ENCODE peak calls at places on chromosomes 7 and 10, in five cellular contexts. L, T, X, V and W are unnamed samples. For H3K27me3, the result is how much of the 10 kb centered on the place peaks cover.

GRCh38 chr7:5549096-5549896 is 125.7 kb upstream of the TNRC18 start:
- DNase-seq in L (peak), X (peak), V (peak), T (peak), W (peak)

GRCh38 chr7:17677408-17677807 is 262.9 kb downstream of the SNX13 start:
- DNase-seq in L (no peak), X (peak), T (peak), V (no peak), W (peak)

GRCh38 chr10:32922164-32922563 is 35.9 kb downstream of the ITGB1 start:
- DNase-seq in T (no peak), L (no peak), X (no peak), V (no peak), W (no peak)

GRCh38 chr7:27245798-27246691 is 3.4 kb downstream of the EVX1 start:
- DNase-seq in V (no peak), T (no peak), L (peak), X (no peak), W (no peak)

GRCh38 chr10:98320476-98321202 is 52.6 kb upstream of the LOXL4 start:
- DNase-seq in T (no peak), X (no peak), L (no peak), V (no peak), W (no peak)

GRCh38 chr7:61576-62360 is 130.6 kb upstream of the FAM20C start:
- DNase-seq in X (no peak), L (no peak), T (no peak), V (no peak), W (no peak)

GRCh38 chr10:31771345-31771831 is 157.2 kb downstream of the ARHGAP12 start:
- DNase-seq in L (no peak), X (peak), T (peak), V (no peak), W (no peak)

GRCh38 chr10:132504501-132505272 is 32.9 kb upstream of the INPP5A start:
- DNase-seq in L (no peak), T (no peak), V (no peak), X (no peak), W (no peak)

GRCh38 chr10:118108194-118109026 is 61.7 kb upstream of the RAB11FIP2 start:
- DNase-seq in T (peak), X (no peak), L (no peak), V (no peak), W (peak)

GRCh38 chr10:132418520-132419416 is 21.8 kb downstream of the PWWP2B start:
- DNase-seq in L (peak), X (no peak), V (peak), T (peak), W (no peak)

GRCh38 chr7:144814326-144814725 is 21.5 kb downstream of the TPK1 start:
- DNase-seq in T (no peak), X (no peak), L (no peak), V (no peak), W (no peak)

GRCh38 chr10:60473557-60473956 is 83.9 kb upstream of the ANK3 start:
- DNase-seq in X (no peak), T (no peak), V (peak), L (no peak), W (no peak)

GRCh38 chr10:34666008-34666700 is 148.9 kb downstream of the PARD3 start:
- DNase-seq in L (peak), V (peak), T (peak), X (peak), W (peak)

GRCh38 chr10:72981882-72982529 is 27.4 kb upstream of the PLA2G12B start:
- DNase-seq in T (no peak), L (no peak), X (no peak), V (no peak), W (peak)

GRCh38 chr10:36591436-36591835 is 534.0 kb upstream of the ANKRD30A start:
- DNase-seq in X (no peak), T (no peak), L (no peak), V (no peak), W (peak)

GRCh38 chr7:129790136-129790535 is 162.6 kb downstream of the UBE2H start:
- DNase-seq in X (peak), L (no peak), V (peak), T (no peak), W (no peak)

GRCh38 chr10:129690248-129691070 is 223.4 kb downstream of the MGMT start:
- DNase-seq in L (no peak), X (no peak), T (no peak), V (peak), W (no peak)

GRCh38 chr7:77651544-77652162 is 44.6 kb upstream of the RSBN1L start:
- DNase-seq in T (peak), X (peak), L (peak), V (peak), W (peak)

GRCh38 chr7:23027261-23027660 is 13.3 kb upstream of the HYCC1 start:
- DNase-seq in T (no peak), V (no peak), X (no peak), L (no peak), W (no peak)

GRCh38 chr10:14554091-14554842 is 220.4 kb downstream of the FAM107B start:
- DNase-seq in T (no peak), L (peak), V (peak), X (no peak), W (no peak)

GRCh38 chr10:91519899-91520514 is 109.9 kb downstream of the HECTD2 start:
- DNase-seq in T (no peak), X (no peak), V (no peak), L (no peak), W (no peak)

GRCh38 chr10:102579206-102579790 is 65.0 kb upstream of the TRIM8 start:
- DNase-seq in T (peak), X (peak), V (no peak), L (no peak), W (no peak)

GRCh38 chr10:45509491-45509890 is 135.5 kb downstream of the ALOX5 start:
- DNase-seq in L (no peak), V (peak), X (no peak), T (no peak), W (no peak)

GRCh38 chr7:134645935-134646334 is 718 bp upstream of the BPGM start:
- DNase-seq in T (peak), X (peak), V (peak), L (no peak), W (peak)

GRCh38 chr10:60646966-60647796 is 131.1 kb upstream of the CDK1 start:
- DNase-seq in L (peak), X (peak), V (peak), T (peak), W (peak)

GRCh38 chr10:62112325-62112724 is 156.3 kb downstream of the RTKN2 start:
- DNase-seq in L (no peak), X (no peak), T (no peak), V (peak), W (no peak)

GRCh38 chr10:112393341-112393740 is 19.4 kb downstream of the ACSL5 start:
- DNase-seq in V (no peak), X (no peak), L (peak), T (no peak), W (no peak)

GRCh38 chr7:44292876-44293560 is 32.4 kb downstream of the CAMK2B start:
- DNase-seq in X (no peak), L (peak), V (no peak), T (no peak), W (no peak)

GRCh38 chr10:92031580-92031979 is 108.0 kb downstream of the BTAF1 start:
- DNase-seq in L (no peak), X (no peak), V (no peak), T (no peak), W (no peak)

GRCh38 chr10:115001506-115002381 is 63.7 kb downstream of the TRUB1 start:
- DNase-seq in T (peak), V (no peak), X (peak), L (no peak), W (peak)

GRCh38 chr7:142323706-142324105 is 65.8 kb upstream of the PRSS58 start:
- DNase-seq in T (no peak), V (peak), X (no peak), L (no peak), W (no peak)

GRCh38 chr7:33701927-33702326 is 203.4 kb upstream of the BMPER start:
- DNase-seq in L (no peak), V (no peak), T (no peak), X (no peak), W (no peak)

GRCh38 chr10:26211781-26212444 is 4.7 kb upstream of the GAD2 start:
- DNase-seq in L (no peak), X (no peak), T (no peak), V (no peak), W (no peak)
- H3K27me3 ChIP-seq in L (under half), X (under half), T (under half), V (under half), W (half or more)

DNA sequence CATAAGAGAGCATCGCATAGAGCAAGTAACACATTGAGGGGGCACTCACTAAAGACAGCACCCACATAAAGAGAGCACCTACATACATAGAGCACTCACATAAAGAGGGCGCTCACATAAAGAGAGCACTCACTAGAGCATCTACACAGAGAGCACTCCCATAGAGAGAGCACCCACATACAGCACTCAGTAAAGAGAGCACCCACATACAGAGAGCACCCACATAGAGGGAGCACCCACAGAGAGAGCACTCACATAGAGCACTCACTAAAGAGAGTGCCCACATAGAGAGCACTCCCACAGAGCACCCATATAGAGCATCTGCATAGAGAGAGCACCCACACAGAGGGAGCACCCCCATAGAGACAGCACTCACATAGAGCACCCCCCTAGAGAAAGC is 47.8 kb downstream of the INSIG1 start:
- DNase-seq in X (no peak), L (no peak), T (no peak), V (no peak), W (no peak)
- H3K4me3 ChIP-seq in X (no peak), L (no peak), T (no peak), V (no peak), W (no peak)

GRCh38 chr7:71457021-71457420 is 325.1 kb downstream of the GALNT17 start:
- DNase-seq in X (no peak), T (no peak), L (no peak), V (no peak), W (no peak)
- H3K9ac ChIP-seq in X (no peak), T (no peak), L (no peak), V (no peak), W (no peak)

GRCh38 chr10:70914316-70914864 is 26.0 kb upstream of the PCBD1 start:
- DNase-seq in L (no peak), T (no peak), X (no peak), V (no peak), W (no peak)
- H3K27me3 ChIP-seq in L (under half), T (under half), X (half or more), V (under half), W (half or more)

GRCh38 chr7:2243483-2243840 is 1.4 kb downstream of the NUDT1 start:
- DNase-seq in V (no peak), X (no peak), T (no peak), L (no peak), W (no peak)
- H3K4me3 ChIP-seq in V (no peak), X (no peak), T (no peak), L (no peak), W (no peak)

DNA sequence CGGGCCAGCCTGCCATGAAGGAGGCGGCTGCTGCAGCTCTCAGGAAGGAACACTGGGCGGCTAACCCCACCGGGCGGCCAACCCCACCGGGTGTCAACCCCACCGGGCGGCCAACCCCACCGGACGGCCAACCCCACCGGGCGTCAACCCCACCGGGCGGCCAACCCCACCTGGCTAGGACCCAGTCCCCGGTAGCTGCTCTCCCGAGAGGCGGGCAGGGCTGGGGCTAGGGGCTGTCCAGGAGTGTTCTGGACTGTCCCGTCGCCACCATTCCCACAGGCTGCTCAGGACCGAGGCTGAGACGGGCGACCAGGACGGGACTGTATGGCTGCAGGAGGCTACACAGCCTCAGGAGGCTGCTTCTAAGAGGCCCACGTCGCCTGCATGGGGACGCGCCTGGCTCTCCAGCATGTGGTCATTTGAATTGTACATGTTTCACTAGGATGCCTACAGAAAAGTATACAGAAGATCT is 216.4 kb downstream of the TCERG1L start:
- DNase-seq in L (no peak), V (no peak), X (no peak), T (no peak), W (no peak)
- H3K9ac ChIP-seq in L (no peak), V (no peak), X (no peak), T (no peak), W (no peak)

GRCh38 chr7:70771447-70771846 is 360.5 kb upstream of the GALNT17 start:
- DNase-seq in X (no peak), L (no peak), V (no peak), T (no peak), W (no peak)
- H3K27me3 ChIP-seq in X (under half), L (under half), V (under half), T (under half), W (under half)